ENCODE peak calls at places on chromosomes 11 and 22, in six cellular contexts. One of them, this sample, is unnamed.

GRCh38 chr11:122808494-122808893 is 29.8 kb upstream of the CRTAM start:
- DNase-seq in GM10248: peak; percentile 58
- DNase-seq in activated CD4-positive, alpha-beta T cell treated with anti-CD3 and anti-CD28 coated beads for 48 hours: no peak
- DNase-seq in KG1: peak; percentile 44
- DNase-seq in stimulated activated CD4-positive, alpha-beta T cell treated with anti-CD3 and anti-CD28 coated beads, Interleukin-4, amount 100 ng/mL, for 24 hours: no peak
- DNase-seq in dermis blood vessel endothelial cell: peak; percentile 71
- DNase-seq in this sample: no peak

GRCh38 chr11:44840526-44840925 is 110.2 kb downstream of the TP53I11 start:
- DNase-seq in GM10248: no peak
- DNase-seq in activated CD4-positive, alpha-beta T cell treated with anti-CD3 and anti-CD28 coated beads for 48 hours: no peak
- DNase-seq in KG1: no peak
- DNase-seq in stimulated activated CD4-positive, alpha-beta T cell treated with anti-CD3 and anti-CD28 coated beads, Interleukin-4, amount 100 ng/mL, for 24 hours: no peak
- DNase-seq in dermis blood vessel endothelial cell: no peak
- DNase-seq in this sample: no peak

GRCh38 chr11:124893781-124894401 is 3.8 kb downstream of the ROBO4 start:
- DNase-seq in GM10248: no peak
- DNase-seq in activated CD4-positive, alpha-beta T cell treated with anti-CD3 and anti-CD28 coated beads for 48 hours: no peak
- DNase-seq in KG1: no peak
- DNase-seq in stimulated activated CD4-positive, alpha-beta T cell treated with anti-CD3 and anti-CD28 coated beads, Interleukin-4, amount 100 ng/mL, for 24 hours: no peak
- DNase-seq in dermis blood vessel endothelial cell: no peak
- DNase-seq in this sample: no peak

GRCh38 chr11:129766858-129767604 is 48.6 kb upstream of the TMEM45B start:
- DNase-seq in GM10248: no peak
- DNase-seq in activated CD4-positive, alpha-beta T cell treated with anti-CD3 and anti-CD28 coated beads for 48 hours: peak; percentile 32
- DNase-seq in KG1: peak; percentile 20
- DNase-seq in stimulated activated CD4-positive, alpha-beta T cell treated with anti-CD3 and anti-CD28 coated beads, Interleukin-4, amount 100 ng/mL, for 24 hours: peak; percentile 6
- DNase-seq in dermis blood vessel endothelial cell: peak; percentile 57
- DNase-seq in this sample: no peak

GRCh38 chr11:38824573-38824972 is 2226.5 kb upstream of the RAG2 start:
- DNase-seq in GM10248: no peak
- DNase-seq in activated CD4-positive, alpha-beta T cell treated with anti-CD3 and anti-CD28 coated beads for 48 hours: no peak
- DNase-seq in KG1: no peak
- DNase-seq in stimulated activated CD4-positive, alpha-beta T cell treated with anti-CD3 and anti-CD28 coated beads, Interleukin-4, amount 100 ng/mL, for 24 hours: no peak
- DNase-seq in dermis blood vessel endothelial cell: no peak
- DNase-seq in this sample: no peak

GRCh38 chr22:22037740-22038139 is 55.2 kb upstream of the TOP3B start:
- DNase-seq in GM10248: no peak
- DNase-seq in activated CD4-positive, alpha-beta T cell treated with anti-CD3 and anti-CD28 coated beads for 48 hours: no peak
- DNase-seq in KG1: no peak
- DNase-seq in stimulated activated CD4-positive, alpha-beta T cell treated with anti-CD3 and anti-CD28 coated beads, Interleukin-4, amount 100 ng/mL, for 24 hours: no peak
- DNase-seq in dermis blood vessel endothelial cell: peak; percentile 24
- DNase-seq in this sample: no peak

GRCh38 chr22:23446796-23447350 is 133.2 kb downstream of the IGLL1 start:
- DNase-seq in GM10248: no peak
- DNase-seq in activated CD4-positive, alpha-beta T cell treated with anti-CD3 and anti-CD28 coated beads for 48 hours: no peak
- DNase-seq in KG1: no peak
- DNase-seq in stimulated activated CD4-positive, alpha-beta T cell treated with anti-CD3 and anti-CD28 coated beads, Interleukin-4, amount 100 ng/mL, for 24 hours: no peak
- DNase-seq in dermis blood vessel endothelial cell: no peak
- DNase-seq in this sample: no peak

GRCh38 chr22:32926600-32926999 is 125.1 kb downstream of the TIMP3 start:
- DNase-seq in GM10248: peak; percentile 29
- DNase-seq in activated CD4-positive, alpha-beta T cell treated with anti-CD3 and anti-CD28 coated beads for 48 hours: peak; percentile 12
- DNase-seq in KG1: no peak
- DNase-seq in stimulated activated CD4-positive, alpha-beta T cell treated with anti-CD3 and anti-CD28 coated beads, Interleukin-4, amount 100 ng/mL, for 24 hours: no peak
- DNase-seq in dermis blood vessel endothelial cell: peak; percentile 24
- DNase-seq in this sample: no peak

GRCh38 chr22:45483918-45484499 is 18.7 kb upstream of the FBLN1 start:
- DNase-seq in GM10248: no peak
- DNase-seq in activated CD4-positive, alpha-beta T cell treated with anti-CD3 and anti-CD28 coated beads for 48 hours: no peak
- DNase-seq in KG1: no peak
- DNase-seq in stimulated activated CD4-positive, alpha-beta T cell treated with anti-CD3 and anti-CD28 coated beads, Interleukin-4, amount 100 ng/mL, for 24 hours: no peak
- DNase-seq in dermis blood vessel endothelial cell: no peak
- DNase-seq in this sample: peak; percentile 11

GRCh38 chr11:359181-359714 is 10.1 kb upstream of the B4GALNT4 start:
- DNase-seq in GM10248: no peak
- DNase-seq in activated CD4-positive, alpha-beta T cell treated with anti-CD3 and anti-CD28 coated beads for 48 hours: peak; percentile 59
- DNase-seq in KG1: no peak
- DNase-seq in stimulated activated CD4-positive, alpha-beta T cell treated with anti-CD3 and anti-CD28 coated beads, Interleukin-4, amount 100 ng/mL, for 24 hours: peak; percentile 24
- DNase-seq in dermis blood vessel endothelial cell: no peak
- DNase-seq in this sample: no peak